ENCODE peak calls at places on chromosome 17, in four cellular contexts. R is mucosa of descending colon; L is PC-3; Y is stimulated activated CD4-positive, alpha-beta T cell treated with anti-CD3 and anti-CD28 coated beads, Interleukin-4, amount 100 ng/mL, for 24 hours. K is an unnamed sample.

GRCh38 chr17:21287703-21288449 is 3.4 kb downstream of the MAP2K3 start:
- DNase-seq in R (peak), L (peak), Y (peak), K (no peak)

GRCh38 chr17:38703742-38704644 is 1.1 kb upstream of the MLLT6 start:
- DNase-seq in R (peak), L (peak), Y (peak), K (peak)

GRCh38 chr17:69572747-69573146 is 158.2 kb downstream of the MAP2K6 start:
- DNase-seq in Y (no peak), L (no peak), R (no peak), K (no peak)

GRCh38 chr17:21814776-21815175 is 122.5 kb downstream of the KCNJ18 start:
- DNase-seq in Y (no peak), R (no peak), L (no peak), K (no peak)

GRCh38 chr17:45145035-45145389 is 3.3 kb upstream of the HEXIM1 start:
- DNase-seq in Y (no peak), L (no peak), R (no peak), K (no peak)

GRCh38 chr17:19271751-19272357 is 34.7 kb downstream of the EPN2 start:
- DNase-seq in Y (no peak), L (no peak), R (no peak), K (no peak)

GRCh38 chr17:73833779-73834613 is 189.8 kb upstream of the SDK2 start:
- DNase-seq in Y (no peak), R (no peak), L (no peak), K (no peak)

GRCh38 chr17:343211-343610 is 9.4 kb downstream of the RPH3AL start:
- DNase-seq in R (no peak), Y (no peak), L (no peak), K (no peak)

GRCh38 chr17:1485748-1486376 is 6.6 kb downstream of the MYO1C start:
- DNase-seq in R (peak), Y (peak), L (peak), K (no peak)

GRCh38 chr17:29215717-29216116 is 30.9 kb upstream of the CRYBA1 start:
- DNase-seq in Y (no peak), L (peak), R (no peak), K (no peak)

GRCh38 chr17:48351916-48352332 is 78.1 kb downstream of the SKAP1 start:
- DNase-seq in L (peak), Y (no peak), R (no peak), K (peak)

GRCh38 chr17:4020096-4020495 is 55.9 kb upstream of the ATP2A3 start:
- DNase-seq in Y (no peak), L (no peak), R (no peak), K (no peak)

GRCh38 chr17:57442914-57443571 is 186.7 kb downstream of the MSI2 start:
- DNase-seq in R (peak), Y (peak), L (peak), K (peak)

GRCh38 chr17:29555840-29556239 is 11.0 kb downstream of the ABHD15 start:
- DNase-seq in Y (no peak), L (no peak), R (no peak), K (no peak)

GRCh38 chr17:67150826-67151225 is 94.2 kb downstream of the HELZ start:
- DNase-seq in R (peak), L (peak), Y (no peak), K (no peak)

K was measured in NCI-H1092 treated with DMSO at 0.1 percent for 48 hours.